ENCODE peak calls at places on chromosomes 2 and 18, in seven cellular contexts. W is tibial nerve; Q is mesothelial cell of epicardium; S is AG04450; J is CD8-positive, alpha-beta T cell; H is K562; P is endothelial cell. X is an unnamed sample.

GRCh38 chr2:72027426-72028161 is 120.1 kb downstream of the CYP26B1 start:
- DNase-seq in W (no peak), S (no peak), H (no peak), J (no peak), P (no peak), Q (no peak), X (peak; percentile 9)

GRCh38 chr18:26948703-26949102 is 83.2 kb upstream of the AQP4 start:
- DNase-seq in P (no peak), S (no peak), Q (no peak), W (no peak), J (no peak), H (no peak), X (no peak)

GRCh38 chr2:98917031-98917459 is 19.0 kb downstream of the CRACDL start:
- DNase-seq in H (no peak), Q (no peak), J (no peak), P (no peak), S (peak; percentile 54), W (no peak), X (no peak)

GRCh38 chr2:231781798-231782726 is 980 bp upstream of the PDE6D start:
- DNase-seq in J (peak; percentile 22), S (no peak), P (peak; percentile 15), W (no peak), H (peak; percentile 11), Q (no peak), X (no peak)

GRCh38 chr2:145065278-145065677 is 545.4 kb upstream of the ZEB2 start:
- DNase-seq in S (no peak), H (no peak), W (no peak), J (no peak), P (no peak), Q (no peak), X (no peak)

GRCh38 chr2:128489580-128490273 is 171.1 kb upstream of the HS6ST1 start:
- DNase-seq in Q (no peak), H (no peak), S (no peak), J (no peak), P (no peak), W (no peak), X (no peak)

GRCh38 chr18:2083691-2084090 is 487.6 kb downstream of the METTL4 start:
- DNase-seq in S (no peak), Q (no peak), P (peak; percentile 10), H (peak; percentile 21), W (no peak), J (no peak), X (no peak)

GRCh38 chr2:14524041-14524802 is 108.3 kb upstream of the LRATD1 start:
- DNase-seq in S (peak; percentile 61), Q (no peak), P (no peak), J (no peak), W (no peak), H (no peak), X (no peak)

GRCh38 chr2:100893753-100894530 is 74.0 kb downstream of the NPAS2 start:
- DNase-seq in H (peak; percentile 82), J (no peak), W (no peak), Q (no peak), S (no peak), P (no peak), X (no peak)

GRCh38 chr2:105600949-105601708 is 143.6 kb upstream of the NCK2 start:
- DNase-seq in J (no peak), S (no peak), H (peak; percentile 88), W (no peak), P (no peak), Q (no peak), X (no peak)

GRCh38 chr2:230472619-230473018 is 56.6 kb downstream of the SP100 start:
- DNase-seq in Q (no peak), H (no peak), S (no peak), J (no peak), P (no peak), W (no peak), X (no peak)

GRCh38 chr2:241853651-241854341 is 4.9 kb downstream of the PDCD1 start:
- DNase-seq in S (no peak), Q (peak; percentile 16), J (peak; percentile 30), W (no peak), H (no peak), P (no peak), X (no peak)

GRCh38 chr2:28175028-28175427 is 217.6 kb upstream of the FOSL2 start:
- DNase-seq in P (no peak), J (no peak), W (no peak), Q (no peak), S (no peak), H (no peak), X (no peak)

GRCh38 chr18:75395137-75395536 is 32.4 kb downstream of the SMIM21 start:
- DNase-seq in S (no peak), Q (no peak), W (no peak), H (no peak), P (no peak), J (no peak), X (no peak)

GRCh38 chr2:57869763-57870344 is 176.8 kb upstream of the VRK2 start:
- DNase-seq in H (no peak), S (no peak), W (no peak), P (no peak), Q (no peak), J (no peak), X (no peak)

GRCh38 chr2:17272170-17272569 is 246.1 kb downstream of the RAD51AP2 start:
- DNase-seq in H (no peak), W (no peak), J (no peak), P (no peak), Q (no peak), S (no peak), X (no peak)

GRCh38 chr18:57833441-57834101 is 30.5 kb upstream of the ATP8B1 start:
- DNase-seq in H (peak; percentile 52), Q (no peak), J (no peak), W (no peak), P (no peak), S (no peak), X (no peak)

GRCh38 chr2:30287857-30288513 is 56.7 kb downstream of the LBH start:
- DNase-seq in W (no peak), J (no peak), P (no peak), S (no peak), Q (no peak), H (no peak), X (no peak)

GRCh38 chr2:167653131-167653530 is 594.3 kb downstream of the STK39 start:
- DNase-seq in P (no peak), W (no peak), Q (no peak), J (no peak), H (no peak), S (no peak), X (no peak)

GRCh38 chr2:17593841-17594482 is 53.5 kb downstream of the VSNL1 start:
- DNase-seq in P (no peak), S (no peak), J (no peak), W (no peak), H (peak; percentile 66), Q (no peak), X (no peak)

GRCh38 chr2:33129661-33130447 is 183.1 kb downstream of the LTBP1 start:
- DNase-seq in S (no peak), Q (no peak), J (no peak), W (no peak), P (no peak), H (no peak), X (no peak)

GRCh38 chr2:33129261-33129660 is 182.5 kb downstream of the LTBP1 start:
- DNase-seq in Q (no peak), H (no peak), J (no peak), S (no peak), W (no peak), P (no peak), X (no peak)

GRCh38 chr2:33126973-33127372 is 180.2 kb downstream of the LTBP1 start:
- DNase-seq in P (no peak), W (no peak), Q (no peak), H (no peak), J (no peak), S (no peak), X (no peak)

GRCh38 chr2:33123216-33123615 is 176.5 kb downstream of the LTBP1 start:
- DNase-seq in S (no peak), J (no peak), Q (no peak), H (no peak), W (no peak), P (no peak), X (no peak)

GRCh38 chr2:33126552-33126951 is 179.8 kb downstream of the LTBP1 start:
- DNase-seq in H (no peak), P (no peak), J (no peak), Q (no peak), W (no peak), S (no peak), X (no peak)
- TF ChIP-seq CTCF in H (peak; percentile 32), P (no peak), J (no peak), Q (no peak), W (no peak), S (peak; percentile 13), X (no peak)

GRCh38 chr2:222982010-222982908 is 69.7 kb upstream of the KCNE4 start:
- DNase-seq in W (peak; percentile 17), P (peak; percentile 13), H (peak; percentile 21), S (peak; percentile 47), Q (no peak), J (no peak), X (no peak)
- TF ChIP-seq CTCF in W (peak; percentile 61), P (no peak), H (peak; percentile 69), S (peak; percentile 64), Q (no peak), J (no peak), X (peak; percentile 32)

DNA sequence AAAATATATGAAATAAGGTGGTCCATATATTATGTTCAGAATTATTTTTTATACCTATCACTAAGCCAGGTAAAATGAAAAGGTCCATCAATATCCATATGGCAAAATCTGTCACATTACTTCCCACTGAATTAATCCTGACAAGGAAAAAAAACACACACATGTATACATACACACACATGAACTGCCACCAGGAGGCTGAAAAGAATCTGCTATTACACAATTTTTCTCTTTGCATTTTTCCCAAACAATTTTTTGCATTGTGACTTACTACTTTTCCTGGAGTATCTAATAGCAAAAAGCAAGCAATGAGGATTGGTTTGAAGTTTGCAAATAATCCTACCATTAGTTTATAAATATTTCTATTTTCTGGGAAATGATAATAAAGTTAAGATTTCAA is 128.2 kb upstream of the CD226 start:
- DNase-seq in Q (no peak), H (no peak), P (no peak), S (no peak), W (no peak), J (no peak), X (no peak)
- TF ChIP-seq CTCF in Q (peak; percentile 39), H (no peak), P (no peak), S (peak; percentile 42), W (no peak), J (no peak), X (peak; percentile 13)

GRCh38 chr2:56460508-56460907 is 276.7 kb downstream of the CCDC85A start:
- DNase-seq in W (no peak), S (no peak), P (no peak), Q (no peak), J (no peak), H (no peak), X (no peak)

GRCh38 chr2:56465491-56465890 is 281.7 kb downstream of the CCDC85A start:
- DNase-seq in Q (no peak), P (no peak), J (no peak), H (no peak), S (no peak), W (no peak), X (no peak)

GRCh38 chr2:56464613-56465012 is 280.8 kb downstream of the CCDC85A start:
- DNase-seq in P (no peak), S (no peak), W (no peak), J (no peak), Q (no peak), H (no peak), X (no peak)

DNA sequence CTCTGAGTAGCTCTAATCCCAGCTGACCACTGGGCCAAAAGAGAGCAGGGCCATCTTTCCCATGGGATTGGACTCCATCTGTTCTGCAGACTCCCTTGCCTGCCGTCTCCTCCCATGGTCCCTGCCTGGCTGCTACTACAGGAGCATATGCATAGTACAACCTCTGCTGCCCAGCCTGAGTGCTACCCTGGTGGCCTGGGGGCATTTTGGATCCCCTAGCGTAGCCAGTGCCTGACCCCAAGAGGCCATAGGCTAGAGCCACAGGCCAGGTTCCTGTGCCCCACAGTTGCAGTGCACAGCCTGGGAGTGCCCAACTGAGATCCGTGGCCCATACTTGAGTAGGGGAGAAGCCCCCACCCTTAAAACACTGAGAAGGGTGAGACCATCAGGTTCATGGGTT is 280.3 kb downstream of the CCDC85A start:
- DNase-seq in P (no peak), W (no peak), S (no peak), J (no peak), Q (no peak), H (no peak), X (no peak)
- TF ChIP-seq CTCF in P (no peak), W (no peak), S (no peak), J (no peak), Q (no peak), H (no peak), X (no peak)